ENCODE peak calls at places on chromosomes 11 and 22, in nine cellular contexts. S is ovary; C is aorta; A is lower lobe of right lung; Y is HCT116; R is CD4-positive, CD25-positive, alpha-beta regulatory T cell; W is psoas muscle; I is OCI-LY7; T is NT2/D1. N is an unnamed sample.

GRCh38 chr11:130847517-130847916 is 68.8 kb downstream of the SNX19 start:
- DNase-seq in S (no peak), C (no peak), A (no peak), Y (peak; percentile 46), R (no peak), W (no peak), I (no peak), T (no peak), N (no peak)

GRCh38 chr22:37054078-37054440 is 2.5 kb downstream of the KCTD17 start:
- DNase-seq in S (no peak), C (no peak), A (no peak), Y (no peak), R (no peak), W (no peak), I (peak; percentile 37), T (no peak), N (no peak)

GRCh38 chr11:118917488-118918127 is 8.1 kb downstream of the BCL9L start:
- DNase-seq in S (peak; percentile 70), C (no peak), A (peak; percentile 72), Y (no peak), R (peak; percentile 58), W (peak; percentile 82), I (no peak), T (no peak), N (no peak)

GRCh38 chr11:11171285-11171684 is 181.8 kb downstream of the CSNK2A3 start:
- DNase-seq in S (no peak), C (no peak), A (no peak), Y (no peak), R (no peak), W (no peak), I (no peak), T (no peak), N (no peak)

GRCh38 chr11:3626250-3626960 is 15.4 kb downstream of the ART5 start:
- DNase-seq in S (no peak), C (peak; percentile 79), A (peak; percentile 84), Y (no peak), R (no peak), W (peak; percentile 65), I (no peak), T (no peak), N (no peak)

GRCh38 chr22:38239101-38239761 is 33.6 kb downstream of the TMEM184B start:
- DNase-seq in S (no peak), C (no peak), A (no peak), Y (no peak), R (no peak), W (no peak), I (no peak), T (no peak), N (no peak)

GRCh38 chr11:41497974-41498373 is 38.5 kb upstream of the LRRC4C start:
- DNase-seq in S (no peak), C (no peak), A (no peak), Y (no peak), R (no peak), W (no peak), I (no peak), T (peak; percentile 92), N (no peak)

GRCh38 chr11:83092488-83093384 is 21.0 kb upstream of the RAB30 start:
- DNase-seq in S (no peak), C (no peak), A (no peak), Y (peak; percentile 51), R (no peak), W (peak; percentile 28), I (no peak), T (no peak), N (no peak)

GRCh38 chr22:49419661-49420060 is 408.0 kb downstream of the BRD1 start:
- DNase-seq in S (no peak), C (no peak), A (no peak), Y (no peak), R (no peak), W (no peak), I (no peak), T (no peak), N (no peak)

GRCh38 chr11:46674463-46675287 is 25.7 kb downstream of the ARHGAP1 start:
- DNase-seq in S (peak; percentile 58), C (no peak), A (no peak), Y (no peak), R (no peak), W (peak; percentile 49), I (peak; percentile 50), T (peak; percentile 92), N (no peak)

GRCh38 chr11:20029193-20029592 is 131.1 kb downstream of the DBX1 start:
- DNase-seq in S (no peak), C (no peak), A (no peak), Y (no peak), R (no peak), W (no peak), I (no peak), T (no peak), N (no peak)

GRCh38 chr22:28674121-28674563 is 5.5 kb downstream of the TTC28 start:
- DNase-seq in S (no peak), C (no peak), A (no peak), Y (no peak), R (no peak), W (no peak), I (peak; percentile 74), T (no peak), N (peak; percentile 25)

GRCh38 chr11:3090096-3090901 is 33.1 kb upstream of the CARS1 start:
- DNase-seq in S (no peak), C (peak; percentile 70), A (no peak), Y (no peak), R (no peak), W (no peak), I (no peak), T (no peak), N (no peak)

GRCh38 chr11:124202951-124203350 is 19.8 kb downstream of the OR10D3 start:
- DNase-seq in S (no peak), C (no peak), A (no peak), Y (no peak), R (no peak), W (no peak), I (no peak), T (no peak), N (no peak)

GRCh38 chr22:19139001-19139356 is 5.5 kb downstream of the ESS2 start:
- DNase-seq in S (no peak), C (no peak), A (no peak), Y (no peak), R (no peak), W (no peak), I (no peak), T (no peak), N (no peak)

GRCh38 chr11:100825610-100826009 is 138.5 kb downstream of the ARHGAP42 start:
- DNase-seq in S (no peak), C (no peak), A (no peak), Y (no peak), R (no peak), W (no peak), I (no peak), T (no peak), N (no peak)

GRCh38 chr22:35914665-35915476 is 113.8 kb downstream of the RBFOX2 start:
- DNase-seq in S (no peak), C (no peak), A (no peak), Y (peak; percentile 80), R (no peak), W (no peak), I (peak; percentile 70), T (peak; percentile 46), N (no peak)
- H3K4me3 ChIP-seq in S (peak overlapping the region; percentile 44), C (peak overlapping the region; percentile 86), A (peak overlapping the region; percentile 54), Y (peak overlapping the region; percentile 25), R (no peak overlapping the region), W (peak overlapping the region; percentile 68), I (peak overlapping the region; percentile 59), T (no peak overlapping the region), N (no peak overlapping the region)

GRCh38 chr11:72700026-72700610 is 25.9 kb upstream of the PDE2A start:
- DNase-seq in S (no peak), C (no peak), A (no peak), Y (no peak), R (no peak), W (no peak), I (no peak), T (no peak), N (no peak)

GRCh38 chr11:72695354-72695753 is 21.1 kb upstream of the PDE2A start:
- DNase-seq in S (no peak), C (no peak), A (no peak), Y (no peak), R (no peak), W (no peak), I (no peak), T (no peak), N (no peak)

GRCh38 chr11:72696866-72697428 is 22.7 kb upstream of the PDE2A start:
- DNase-seq in S (no peak), C (peak; percentile 84), A (no peak), Y (no peak), R (no peak), W (peak; percentile 81), I (no peak), T (no peak), N (no peak)

GRCh38 chr11:72701466-72701865 is 27.2 kb upstream of the PDE2A start:
- DNase-seq in S (no peak), C (no peak), A (no peak), Y (no peak), R (no peak), W (no peak), I (no peak), T (no peak), N (no peak)

GRCh38 chr11:72697814-72698213 is 23.6 kb upstream of the PDE2A start:
- DNase-seq in S (no peak), C (no peak), A (no peak), Y (no peak), R (no peak), W (no peak), I (no peak), T (no peak), N (no peak)
- H3K36me3 ChIP-seq in S (no peaks in the 10 kb centered on the region), C (no peaks in the 10 kb centered on the region), A (peaks cover 100% of the 10 kb centered on the region), Y (peaks cover 10% of the 10 kb centered on the region), R (peaks cover 93% of the 10 kb centered on the region), W (peaks cover 9% of the 10 kb centered on the region), I (peaks cover 76% of the 10 kb centered on the region), T (peaks cover 72% of the 10 kb centered on the region), N (peaks cover 72% of the 10 kb centered on the region)

GRCh38 chr11:69972351-69972802 is 105.7 kb upstream of the ANO1 start:
- DNase-seq in S (no peak), C (no peak), A (no peak), Y (no peak), R (no peak), W (no peak), I (peak; percentile 53), T (no peak), N (peak; percentile 20)
- H3K4me3 ChIP-seq in S (no peak overlapping the region), C (no peak overlapping the region), A (no peak overlapping the region), Y (no peak overlapping the region), R (no peak overlapping the region), W (no peak overlapping the region), I (no peak overlapping the region), T (no peak overlapping the region), N (no peak overlapping the region)

GRCh38 chr11:94272738-94273313 is 31.6 kb upstream of the IZUMO1R start:
- DNase-seq in S (no peak), C (no peak), A (no peak), Y (no peak), R (no peak), W (no peak), I (no peak), T (no peak), N (peak; percentile 30)
- H3K36me3 ChIP-seq in S (no peaks in the 10 kb centered on the region), C (no peaks in the 10 kb centered on the region), A (no peaks in the 10 kb centered on the region), Y (no peaks in the 10 kb centered on the region), R (no peaks in the 10 kb centered on the region), W (no peaks in the 10 kb centered on the region), I (no peaks in the 10 kb centered on the region), T (no peaks in the 10 kb centered on the region), N (no peaks in the 10 kb centered on the region)

N was measured in GM06990.